ENCODE peak calls at places on chromosomes 16 and 17, in ten cellular contexts. One of them, this sample, is unnamed.

GRCh38 chr16:57252148-57252721 is 7.2 kb downstream of the ARL2BP start:
- DNase-seq in H54: no peak
- DNase-seq in Peyer's patch: no peak
- DNase-seq in adrenal gland: peak; percentile 27
- DNase-seq in breast epithelium: no peak
- DNase-seq in body of pancreas: peak; percentile 67
- DNase-seq in thyroid gland: no peak
- DNase-seq in esophagus squamous epithelium: no peak
- DNase-seq in IMR-90: no peak
- DNase-seq in right lobe of liver: peak; percentile 69
- DNase-seq in this sample: no peak

GRCh38 chr17:50487213-50488096 is 8.8 kb downstream of the RSAD1 start:
- DNase-seq in H54: peak; percentile 97
- DNase-seq in Peyer's patch: no peak
- DNase-seq in adrenal gland: peak; percentile 86
- DNase-seq in breast epithelium: no peak
- DNase-seq in body of pancreas: no peak
- DNase-seq in thyroid gland: peak; percentile 69
- DNase-seq in esophagus squamous epithelium: no peak
- DNase-seq in IMR-90: peak; percentile 12
- DNase-seq in right lobe of liver: no peak
- DNase-seq in this sample: no peak

GRCh38 chr16:578870-579405 is 9.2 kb downstream of the PIGQ start:
- DNase-seq in H54: no peak
- DNase-seq in Peyer's patch: peak; percentile 89
- DNase-seq in adrenal gland: peak; percentile 88
- DNase-seq in breast epithelium: no peak
- DNase-seq in body of pancreas: peak; percentile 86
- DNase-seq in thyroid gland: peak; percentile 51
- DNase-seq in esophagus squamous epithelium: no peak
- DNase-seq in IMR-90: peak; percentile 65
- DNase-seq in right lobe of liver: peak; percentile 83
- DNase-seq in this sample: peak; percentile 76

GRCh38 chr17:50205931-50206505 is 4.6 kb upstream of the COL1A1 start:
- DNase-seq in H54: no peak
- DNase-seq in Peyer's patch: peak; percentile 26
- DNase-seq in adrenal gland: no peak
- DNase-seq in breast epithelium: no peak
- DNase-seq in body of pancreas: no peak
- DNase-seq in thyroid gland: no peak
- DNase-seq in esophagus squamous epithelium: no peak
- DNase-seq in IMR-90: no peak
- DNase-seq in right lobe of liver: no peak
- DNase-seq in this sample: no peak

GRCh38 chr17:39928868-39929651 is 1.5 kb downstream of the LRRC3C start:
- DNase-seq in H54: peak; percentile 56
- DNase-seq in Peyer's patch: no peak
- DNase-seq in adrenal gland: no peak
- DNase-seq in breast epithelium: no peak
- DNase-seq in body of pancreas: peak; percentile 18
- DNase-seq in thyroid gland: no peak
- DNase-seq in esophagus squamous epithelium: no peak
- DNase-seq in IMR-90: peak; percentile 96
- DNase-seq in right lobe of liver: no peak
- DNase-seq in this sample: peak; percentile 87

GRCh38 chr16:86191663-86192062 is 292.7 kb downstream of the IRF8 start:
- DNase-seq in H54: no peak
- DNase-seq in Peyer's patch: no peak
- DNase-seq in adrenal gland: no peak
- DNase-seq in breast epithelium: no peak
- DNase-seq in body of pancreas: no peak
- DNase-seq in thyroid gland: no peak
- DNase-seq in esophagus squamous epithelium: no peak
- DNase-seq in IMR-90: no peak
- DNase-seq in right lobe of liver: no peak
- DNase-seq in this sample: no peak

GRCh38 chr16:11396241-11397048 is 51.2 kb downstream of the RMI2 start:
- DNase-seq in H54: peak; percentile 91
- DNase-seq in Peyer's patch: peak; percentile 82
- DNase-seq in adrenal gland: peak; percentile 88
- DNase-seq in breast epithelium: peak; percentile 44
- DNase-seq in body of pancreas: peak; percentile 65
- DNase-seq in thyroid gland: peak; percentile 76
- DNase-seq in esophagus squamous epithelium: no peak
- DNase-seq in IMR-90: peak; percentile 60
- DNase-seq in right lobe of liver: peak; percentile 82
- DNase-seq in this sample: peak; percentile 39

GRCh38 chr17:74140282-74140681 is 63.2 kb upstream of the RPL38 start:
- DNase-seq in H54: no peak
- DNase-seq in Peyer's patch: no peak
- DNase-seq in adrenal gland: no peak
- DNase-seq in breast epithelium: no peak
- DNase-seq in body of pancreas: no peak
- DNase-seq in thyroid gland: no peak
- DNase-seq in esophagus squamous epithelium: no peak
- DNase-seq in IMR-90: no peak
- DNase-seq in right lobe of liver: no peak
- DNase-seq in this sample: no peak

GRCh38 chr17:17020821-17021193 is 21.4 kb upstream of the MPRIP start:
- DNase-seq in H54: no peak
- DNase-seq in Peyer's patch: no peak
- DNase-seq in adrenal gland: no peak
- DNase-seq in breast epithelium: no peak
- DNase-seq in body of pancreas: no peak
- DNase-seq in thyroid gland: no peak
- DNase-seq in esophagus squamous epithelium: no peak
- DNase-seq in IMR-90: no peak
- DNase-seq in right lobe of liver: no peak
- DNase-seq in this sample: no peak

GRCh38 chr17:2712300-2713043 is 908 bp upstream of the CLUH start:
- DNase-seq in H54: no peak
- DNase-seq in Peyer's patch: no peak
- DNase-seq in adrenal gland: no peak
- DNase-seq in breast epithelium: no peak
- DNase-seq in body of pancreas: no peak
- DNase-seq in thyroid gland: no peak
- DNase-seq in esophagus squamous epithelium: no peak
- DNase-seq in IMR-90: no peak
- DNase-seq in right lobe of liver: no peak
- DNase-seq in this sample: no peak

GRCh38 chr16:48157302-48157701 is 1.5 kb upstream of the ABCC12 start:
- DNase-seq in H54: no peak
- DNase-seq in Peyer's patch: no peak
- DNase-seq in adrenal gland: no peak
- DNase-seq in breast epithelium: no peak
- DNase-seq in body of pancreas: no peak
- DNase-seq in thyroid gland: no peak
- DNase-seq in esophagus squamous epithelium: no peak
- DNase-seq in IMR-90: no peak
- DNase-seq in right lobe of liver: no peak
- DNase-seq in this sample: no peak

GRCh38 chr16:52399116-52399515 is 147.8 kb downstream of the TOX3 start:
- DNase-seq in H54: no peak
- DNase-seq in Peyer's patch: no peak
- DNase-seq in adrenal gland: no peak
- DNase-seq in breast epithelium: no peak
- DNase-seq in body of pancreas: no peak
- DNase-seq in thyroid gland: no peak
- DNase-seq in esophagus squamous epithelium: no peak
- DNase-seq in IMR-90: no peak
- DNase-seq in right lobe of liver: no peak
- DNase-seq in this sample: no peak

GRCh38 chr17:7956208-7956965 is 24.4 kb downstream of the CNTROB start:
- DNase-seq in H54: no peak
- DNase-seq in Peyer's patch: no peak
- DNase-seq in adrenal gland: no peak
- DNase-seq in breast epithelium: no peak
- DNase-seq in body of pancreas: peak; percentile 38
- DNase-seq in thyroid gland: no peak
- DNase-seq in esophagus squamous epithelium: no peak
- DNase-seq in IMR-90: peak; percentile 12
- DNase-seq in right lobe of liver: no peak
- DNase-seq in this sample: peak; percentile 25

GRCh38 chr16:23999663-24000062 is 163.9 kb downstream of the PRKCB start:
- DNase-seq in H54: no peak
- DNase-seq in Peyer's patch: no peak
- DNase-seq in adrenal gland: no peak
- DNase-seq in breast epithelium: no peak
- DNase-seq in body of pancreas: no peak
- DNase-seq in thyroid gland: no peak
- DNase-seq in esophagus squamous epithelium: no peak
- DNase-seq in IMR-90: no peak
- DNase-seq in right lobe of liver: no peak
- DNase-seq in this sample: no peak
- TF ChIP-seq POLR2A in H54: no peak
- TF ChIP-seq POLR2A in Peyer's patch: no peak
- TF ChIP-seq POLR2A in adrenal gland: no peak
- TF ChIP-seq POLR2A in breast epithelium: no peak
- TF ChIP-seq POLR2A in body of pancreas: no peak
- TF ChIP-seq POLR2A in thyroid gland: no peak
- TF ChIP-seq POLR2A in esophagus squamous epithelium: no peak
- TF ChIP-seq POLR2A in IMR-90: no peak
- TF ChIP-seq POLR2A in right lobe of liver: no peak
- TF ChIP-seq POLR2A in this sample: no peak

DNA sequence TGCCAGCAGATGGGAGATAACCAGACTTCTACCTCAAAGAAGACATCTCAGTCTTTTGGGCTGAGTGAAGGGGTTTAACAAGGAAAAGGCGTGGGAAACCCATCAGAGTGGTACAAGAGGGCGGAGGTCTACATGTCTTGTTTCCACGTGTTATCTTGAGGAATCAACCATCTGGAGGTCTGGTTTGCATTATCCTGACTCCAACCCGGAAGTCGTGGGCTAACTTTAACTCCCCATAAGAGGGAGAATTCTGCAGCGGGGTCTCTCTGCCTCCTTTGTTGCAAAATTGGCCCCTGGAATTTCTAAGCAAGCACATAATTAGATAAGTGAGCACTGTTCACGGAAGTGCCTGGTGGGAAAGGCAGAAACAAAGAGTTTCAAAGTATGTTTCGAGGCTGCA is 398.7 kb upstream of the C16orf82 start:
- DNase-seq in H54: no peak
- DNase-seq in Peyer's patch: no peak
- DNase-seq in adrenal gland: no peak
- DNase-seq in breast epithelium: no peak
- DNase-seq in body of pancreas: no peak
- DNase-seq in thyroid gland: no peak
- DNase-seq in esophagus squamous epithelium: no peak
- DNase-seq in IMR-90: no peak
- DNase-seq in right lobe of liver: no peak
- DNase-seq in this sample: no peak
- TF ChIP-seq POLR2A in H54: no peak
- TF ChIP-seq POLR2A in Peyer's patch: no peak
- TF ChIP-seq POLR2A in adrenal gland: no peak
- TF ChIP-seq POLR2A in breast epithelium: no peak
- TF ChIP-seq POLR2A in body of pancreas: no peak
- TF ChIP-seq POLR2A in thyroid gland: no peak
- TF ChIP-seq POLR2A in esophagus squamous epithelium: no peak
- TF ChIP-seq POLR2A in IMR-90: no peak
- TF ChIP-seq POLR2A in right lobe of liver: no peak
- TF ChIP-seq POLR2A in this sample: no peak

DNA sequence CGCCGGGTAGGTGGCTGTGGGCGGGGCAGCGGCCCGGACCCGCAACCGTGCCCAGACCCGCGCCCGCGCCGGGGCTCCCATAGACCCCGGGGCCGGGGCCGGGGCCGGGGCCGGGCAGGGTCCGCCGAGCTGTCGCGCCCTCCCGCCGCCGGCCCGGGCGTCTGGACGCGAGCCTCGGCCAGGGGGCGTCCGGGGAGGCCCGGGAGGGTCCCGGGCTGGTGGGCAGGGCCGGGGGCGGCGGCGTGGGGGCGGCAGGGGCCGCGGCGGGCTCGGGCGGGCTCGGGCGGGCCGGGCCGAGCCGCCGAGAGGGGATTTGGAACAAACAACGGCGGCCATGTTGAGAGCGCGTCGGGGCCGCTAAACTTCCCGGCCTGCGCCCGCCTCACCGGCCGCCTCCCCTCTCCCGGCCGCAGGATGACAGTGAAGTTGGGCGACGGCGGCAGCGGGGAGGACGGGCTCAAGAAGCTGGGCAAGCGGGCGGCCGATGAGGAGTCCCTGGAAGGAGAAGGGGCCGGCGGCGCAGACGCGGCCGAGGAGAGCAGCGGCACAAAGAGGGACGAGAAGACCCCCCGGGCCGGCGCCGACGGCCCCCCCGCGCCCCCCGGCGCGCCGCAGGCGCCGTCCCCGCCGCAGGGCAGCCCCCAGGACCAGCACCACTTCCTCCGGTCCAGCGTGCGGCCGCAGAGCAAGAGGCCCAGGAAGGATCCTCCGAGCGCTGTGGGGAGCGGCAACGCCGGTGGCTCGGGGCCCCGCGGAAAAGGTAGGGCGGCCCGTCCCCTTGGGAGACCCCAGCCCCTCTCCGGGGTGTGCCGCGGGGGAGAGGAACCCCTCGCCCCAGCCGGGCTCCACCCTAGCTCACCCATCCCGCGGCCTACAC is 2.3 kb downstream of the CRAMP1 start:
- DNase-seq in H54: peak; percentile 77
- DNase-seq in Peyer's patch: no peak
- DNase-seq in adrenal gland: peak; percentile 63
- DNase-seq in breast epithelium: no peak
- DNase-seq in body of pancreas: peak; percentile 16
- DNase-seq in thyroid gland: peak; percentile 21
- DNase-seq in esophagus squamous epithelium: no peak
- DNase-seq in IMR-90: peak; percentile 30
- DNase-seq in right lobe of liver: no peak
- DNase-seq in this sample: peak; percentile 32
- TF ChIP-seq POLR2A in H54: no peak
- TF ChIP-seq POLR2A in Peyer's patch: no peak
- TF ChIP-seq POLR2A in adrenal gland: no peak
- TF ChIP-seq POLR2A in breast epithelium: no peak
- TF ChIP-seq POLR2A in body of pancreas: no peak
- TF ChIP-seq POLR2A in thyroid gland: no peak
- TF ChIP-seq POLR2A in esophagus squamous epithelium: no peak
- TF ChIP-seq POLR2A in IMR-90: no peak
- TF ChIP-seq POLR2A in right lobe of liver: no peak
- TF ChIP-seq POLR2A in this sample: no peak

DNA sequence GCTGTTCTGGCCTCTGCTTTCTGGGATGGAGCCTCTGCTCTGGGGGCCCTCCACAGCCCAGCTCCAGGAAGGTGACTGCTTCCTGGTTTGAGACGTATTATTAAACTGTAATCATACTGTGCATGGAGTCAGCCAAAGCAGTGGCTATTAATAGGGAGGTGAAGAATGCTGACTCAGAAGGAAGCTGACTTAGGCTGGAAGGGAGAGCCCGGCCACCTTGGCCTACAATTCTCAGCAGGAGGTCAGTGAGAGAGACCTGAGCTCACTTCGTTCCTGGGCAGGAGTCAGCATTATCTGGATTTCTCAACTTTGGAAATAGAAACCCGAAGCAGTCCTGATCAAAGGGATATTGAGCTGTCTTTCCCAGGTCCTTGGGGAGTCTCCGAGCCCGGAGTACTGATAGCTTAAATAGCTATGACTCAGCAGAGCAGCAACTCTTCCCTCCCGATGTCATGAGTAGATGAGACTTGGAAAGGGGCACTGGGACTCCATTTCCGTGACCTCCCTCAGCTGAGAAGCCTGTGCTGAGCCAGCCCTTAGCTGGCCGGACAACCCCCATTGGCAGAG is 91.8 kb downstream of the YPEL2 start:
- DNase-seq in H54: peak; percentile 74
- DNase-seq in Peyer's patch: no peak
- DNase-seq in adrenal gland: peak; percentile 90
- DNase-seq in breast epithelium: no peak
- DNase-seq in body of pancreas: peak; percentile 58
- DNase-seq in thyroid gland: peak; percentile 71
- DNase-seq in esophagus squamous epithelium: no peak
- DNase-seq in IMR-90: peak; percentile 24
- DNase-seq in right lobe of liver: no peak
- DNase-seq in this sample: peak; percentile 72
- TF ChIP-seq POLR2A in H54: no peak
- TF ChIP-seq POLR2A in Peyer's patch: no peak
- TF ChIP-seq POLR2A in adrenal gland: no peak
- TF ChIP-seq POLR2A in breast epithelium: no peak
- TF ChIP-seq POLR2A in body of pancreas: no peak
- TF ChIP-seq POLR2A in thyroid gland: peak; percentile 27
- TF ChIP-seq POLR2A in esophagus squamous epithelium: no peak
- TF ChIP-seq POLR2A in IMR-90: no peak
- TF ChIP-seq POLR2A in right lobe of liver: no peak
- TF ChIP-seq POLR2A in this sample: no peak